ENCODE peak calls at places on chromosome 5, in five cellular contexts. I, K, H, U and C are unnamed samples.
A peak's percentile ranks its signal among the peaks of the same experiment; 100 is the strongest.

GRCh38 chr5:172171118-172171775 is 16.8 kb downstream of the STK10 start:
- DNase-seq in I (no peak), K (no peak), H (no peak), U (no peak), C (no peak)

GRCh38 chr5:118968925-118969375 is 19.4 kb downstream of the DTWD2 start:
- DNase-seq in I (peak; percentile 35), K (peak; percentile 6), H (no peak), U (no peak), C (no peak)

GRCh38 chr5:119070578-119070827 is 384 bp upstream of the DMXL1 start:
- DNase-seq in I (no peak), K (no peak), H (no peak), U (no peak), C (no peak)

GRCh38 chr5:39948867-39949468 is 524.2 kb upstream of the DAB2 start:
- DNase-seq in I (peak; percentile 60), K (peak; percentile 71), H (peak; percentile 39), U (peak; percentile 55), C (peak; percentile 6)

GRCh38 chr5:34998058-34998789 is 49.5 kb downstream of the AGXT2 start:
- DNase-seq in I (peak; percentile 58), K (no peak), H (no peak), U (no peak), C (no peak)

GRCh38 chr5:113246371-113246870 is 188.4 kb downstream of the TSSK1B start:
- DNase-seq in I (peak; percentile 44), K (peak; percentile 31), H (no peak), U (no peak), C (no peak)

GRCh38 chr5:93062548-93062947 is 518.5 kb downstream of the NR2F1-AS1 start:
- DNase-seq in I (no peak), K (no peak), H (no peak), U (peak; percentile 15), C (no peak)

GRCh38 chr5:167296680-167297079 is 994.8 kb upstream of the WWC1 start:
- DNase-seq in I (peak; percentile 14), K (peak; percentile 6), H (no peak), U (no peak), C (no peak)

GRCh38 chr5:119055267-119055666 is 15.6 kb upstream of the DMXL1 start:
- DNase-seq in I (no peak), K (no peak), H (no peak), U (no peak), C (no peak)

DNA sequence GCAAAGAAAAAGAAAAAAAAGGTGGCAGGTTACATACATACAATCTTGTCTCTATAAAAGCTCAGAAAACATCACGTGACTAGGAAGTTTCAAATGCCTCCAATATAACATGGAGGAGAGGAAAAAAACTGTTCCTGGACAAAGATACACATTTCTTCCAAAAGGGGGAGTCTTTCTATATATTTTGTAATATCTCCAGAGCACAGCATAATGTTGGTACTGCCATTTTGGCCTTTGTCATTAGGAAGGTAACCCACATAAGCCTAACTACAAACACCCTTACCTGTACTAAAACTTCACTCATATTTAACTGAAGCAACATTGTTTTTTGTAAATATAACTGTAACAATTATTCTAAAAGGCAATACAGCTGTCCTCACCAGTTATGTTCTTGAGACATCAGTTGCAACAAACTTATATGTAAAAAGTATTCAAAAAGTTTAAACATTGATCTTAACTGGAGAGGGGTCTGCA is 1.2 kb upstream of the BTF3 start:
- DNase-seq in I (peak; percentile 63), K (peak; percentile 40), H (peak; percentile 31), U (peak; percentile 90), C (no peak)
- TF ChIP-seq CTCF in I (peak; percentile 46), K (peak; percentile 17), H (no peak), U (peak; percentile 75), C (no peak)

DNA sequence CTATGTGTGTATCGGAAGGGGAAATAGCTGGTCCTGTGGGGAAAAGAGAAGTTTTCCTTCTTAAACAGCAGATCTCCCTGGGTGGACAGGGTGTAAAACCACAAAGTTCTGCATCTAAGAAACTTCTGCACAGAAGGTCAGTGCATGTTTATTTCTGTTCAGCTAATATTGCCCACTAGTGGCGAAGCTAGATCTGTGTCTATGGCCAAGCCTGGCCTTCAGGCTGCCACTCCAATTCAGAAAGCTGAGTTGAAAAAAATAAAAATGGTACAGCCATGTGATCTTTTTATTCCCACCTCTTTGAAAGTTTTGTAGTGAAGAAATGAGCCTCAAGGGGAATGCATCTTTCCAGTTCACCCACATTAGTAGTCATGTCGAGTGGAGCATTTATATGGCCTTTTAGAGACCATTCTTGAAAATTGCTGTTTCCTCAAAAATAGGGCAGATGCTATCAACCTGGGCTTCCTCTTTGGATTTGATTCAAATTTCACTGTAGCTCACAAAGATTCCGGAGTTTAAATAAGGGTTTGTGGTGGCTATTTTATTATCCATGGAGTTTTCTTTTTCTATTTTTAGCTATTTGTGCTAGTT is 488.0 kb downstream of the PRELID2 start:
- DNase-seq in I (peak; percentile 59), K (peak; percentile 85), H (no peak), U (peak; percentile 20), C (no peak)
- TF ChIP-seq CTCF in I (peak; percentile 91), K (peak; percentile 89), H (peak; percentile 37), U (peak; percentile 40), C (peak; percentile 55)

GRCh38 chr5:100456615-100457014 is 78.6 kb upstream of the FAM174A start:
- DNase-seq in I (no peak), K (no peak), H (no peak), U (no peak), C (no peak)
- TF ChIP-seq CTCF in I (no peak), K (no peak), H (no peak), U (no peak), C (no peak)

DNA sequence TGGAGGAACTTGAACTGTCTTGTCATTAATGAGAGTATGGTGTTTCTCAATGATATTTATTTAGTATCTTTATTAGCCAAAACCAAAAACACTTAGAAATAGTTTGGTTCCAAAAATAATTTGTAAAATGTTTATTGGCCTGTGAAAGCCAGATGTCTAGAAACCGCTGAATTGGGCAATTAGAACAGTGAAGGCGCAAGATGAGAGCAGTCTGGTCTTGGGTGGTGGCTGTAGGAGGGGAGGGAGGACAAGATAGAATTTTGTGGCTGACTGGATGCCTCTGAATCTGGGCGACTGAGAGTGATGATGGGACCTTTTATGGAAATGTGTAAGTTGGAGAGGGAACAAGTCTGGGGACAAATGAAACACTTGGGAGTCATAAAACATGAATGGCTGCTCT is 35.4 kb downstream of the PDZD2 start:
- DNase-seq in I (no peak), K (no peak), H (no peak), U (no peak), C (no peak)
- TF ChIP-seq CTCF in I (no peak), K (no peak), H (no peak), U (no peak), C (no peak)

DNA sequence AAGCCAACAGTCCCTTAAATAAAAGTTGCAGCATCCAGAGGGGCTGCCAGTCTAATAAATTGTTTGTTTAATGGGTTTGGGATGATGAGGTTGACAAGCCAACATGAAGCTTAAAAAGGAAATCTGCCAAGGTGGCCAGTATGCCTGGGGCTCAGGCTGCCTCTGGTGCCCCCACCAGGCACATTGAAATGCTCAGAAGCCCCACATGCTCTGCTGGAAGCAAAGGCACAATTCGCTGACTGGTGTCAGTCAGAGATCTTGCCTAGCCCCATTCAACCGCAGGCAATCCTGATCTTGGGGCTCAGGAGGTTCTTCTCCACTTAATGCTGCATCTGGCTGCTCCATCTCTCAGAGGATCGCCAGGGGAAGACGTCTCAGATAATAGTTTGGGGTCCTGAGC is 44.2 kb upstream of the TCERG1 start:
- DNase-seq in I (no peak), K (no peak), H (no peak), U (no peak), C (no peak)
- TF ChIP-seq CTCF in I (no peak), K (no peak), H (no peak), U (no peak), C (peak; percentile 9)

GRCh38 chr5:68320094-68320986 is 104.8 kb downstream of the PIK3R1 start:
- DNase-seq in I (no peak), K (no peak), H (no peak), U (no peak), C (no peak)
- TF ChIP-seq CTCF in I (no peak), K (no peak), H (no peak), U (no peak), C (no peak)

GRCh38 chr5:52787600-52788504 is at the start of the genes ITGA1 and PELO:
- DNase-seq in I (peak; percentile 76), K (peak; percentile 83), H (peak; percentile 62), U (peak; percentile 88), C (peak; percentile 54)
- TF ChIP-seq CTCF in I (peak; percentile 24), K (peak; percentile 31), H (peak; percentile 74), U (peak; percentile 37), C (peak; percentile 21)

GRCh38 chr5:65076251-65076869 is 307.6 kb downstream of the CWC27 start:
- DNase-seq in I (peak; percentile 80), K (peak; percentile 48), H (peak; percentile 41), U (peak; percentile 51), C (no peak)
- TF ChIP-seq CTCF in I (peak; percentile 31), K (peak; percentile 51), H (no peak), U (no peak), C (peak; percentile 50)

GRCh38 chr5:129767927-129768380 is 20.1 kb downstream of the MINAR2 start:
- DNase-seq in I (peak; percentile 81), K (peak; percentile 90), H (peak; percentile 63), U (peak; percentile 84), C (peak; percentile 10)
- TF ChIP-seq CTCF in I (peak; percentile 99), K (peak; percentile 98), H (peak; percentile 88), U (peak; percentile 100), C (peak; percentile 91)